ENCODE peak calls at places on chromosomes 13 and 19, in seven cellular contexts. X is psoas muscle, B is retinal pigment epithelial cell, P is putamen, F is NCI-H345, S is colonic mucosa, Y is HEK293T. G is an unnamed sample.
A peak's percentile ranks its signal among the peaks of the same experiment; 100 is the strongest.

GRCh38 chr13:43730642-43731041 is 56.1 kb downstream of the ENOX1 start:
- DNase-seq in F (no peak), B (no peak), X (no peak), S (no peak), Y (no peak), P (peak; percentile 11), G (no peak)

GRCh38 chr13:32883501-32883900 is 132.7 kb upstream of the KL start:
- DNase-seq in F (peak; percentile 72), X (no peak), P (no peak), B (peak; percentile 79), S (no peak), Y (no peak), G (no peak)

GRCh38 chr13:25727776-25728175 is 324.0 kb downstream of the SHISA2 start:
- DNase-seq in S (no peak), P (no peak), B (no peak), X (no peak), F (no peak), Y (no peak), G (no peak)

GRCh38 chr13:33017410-33017929 is 1.2 kb downstream of the KL start:
- DNase-seq in S (peak; percentile 63), Y (peak; percentile 16), B (peak; percentile 89), F (no peak), X (peak; percentile 40), P (peak; percentile 45), G (no peak)

GRCh38 chr13:32409561-32410440 is 18.1 kb downstream of the N4BP2L1 start:
- DNase-seq in B (no peak), Y (peak; percentile 27), F (no peak), S (no peak), X (peak; percentile 61), P (peak; percentile 26), G (no peak)

GRCh38 chr13:64369121-64369520 is 2861.0 kb downstream of the PCDH9 start:
- DNase-seq in S (no peak), X (no peak), F (no peak), B (no peak), Y (no peak), P (no peak), G (no peak)

GRCh38 chr13:33016414-33017409 is at the start of gene KL:
- DNase-seq in S (peak; percentile 23), P (no peak), Y (peak; percentile 36), F (no peak), B (no peak), X (peak; percentile 37), G (peak; percentile 42)

GRCh38 chr19:50859849-50860248 is 5.1 kb downstream of the KLK3 start:
- DNase-seq in S (no peak), F (no peak), P (no peak), Y (no peak), B (no peak), X (no peak), G (no peak)

GRCh38 chr19:30519607-30520205 is 147.5 kb downstream of the ZNF536 start:
- DNase-seq in P (no peak), S (no peak), F (no peak), X (no peak), Y (no peak), B (no peak), G (no peak)

GRCh38 chr13:95707442-95708389 is 30.8 kb downstream of the DNAJC3 start:
- DNase-seq in X (no peak), P (no peak), B (no peak), F (no peak), S (no peak), Y (no peak), G (no peak)

GRCh38 chr13:51000576-51001260 is 91.1 kb downstream of the RNASEH2B start:
- DNase-seq in F (peak; percentile 79), B (no peak), S (no peak), P (no peak), Y (no peak), X (peak; percentile 69), G (no peak)

GRCh38 chr19:1690570-1691307 is 38.3 kb upstream of the TCF3 start:
- DNase-seq in F (peak; percentile 36), B (no peak), X (no peak), Y (peak; percentile 83), P (no peak), S (peak; percentile 64), G (no peak)

GRCh38 chr13:46369506-46370268 is 17.4 kb downstream of the RUBCNL start:
- DNase-seq in F (no peak), X (no peak), B (no peak), Y (no peak), S (no peak), P (no peak), G (no peak)

GRCh38 chr13:51977606-51978005 is 33.6 kb downstream of the ATP7B start:
- DNase-seq in P (no peak), S (no peak), F (no peak), X (no peak), B (no peak), Y (no peak), G (no peak)

GRCh38 chr13:101065314-101065713 is 351.0 kb downstream of the NALCN start:
- DNase-seq in Y (no peak), B (no peak), S (no peak), P (no peak), X (no peak), F (no peak), G (no peak)

GRCh38 chr19:55654833-55655647 is at the start of gene U2AF2:
- DNase-seq in F (peak; percentile 86), P (peak; percentile 95), S (peak; percentile 97), B (peak; percentile 54), Y (peak; percentile 92), X (peak; percentile 94), G (peak; percentile 97)

GRCh38 chr13:33081666-33082065 is 65.4 kb downstream of the KL start:
- DNase-seq in X (no peak), F (no peak), B (no peak), P (no peak), S (no peak), Y (no peak), G (no peak)

GRCh38 chr13:63880705-63881104 is 2465.1 kb upstream of the PCDH20 start:
- DNase-seq in F (no peak), S (no peak), X (no peak), Y (no peak), B (no peak), P (no peak), G (no peak)

GRCh38 chr19:9323919-9324583 is at the start of gene ZNF559:
- DNase-seq in P (peak; percentile 89), X (peak; percentile 90), Y (peak; percentile 94), B (peak; percentile 66), F (peak; percentile 96), S (peak; percentile 94), G (peak; percentile 90)

GRCh38 chr13:94345374-94346195 is 133.9 kb downstream of the DCT start:
- DNase-seq in B (no peak), P (no peak), S (no peak), Y (no peak), X (no peak), F (peak; percentile 58), G (no peak)